ENCODE peak calls at places on chromosomes 4 and X, in seven cellular contexts. U, W, H, A, B, S and N are unnamed samples.

GRCh38 chrX:135521405-135522131 is 1.1 kb downstream of the INTS6L start:
- DNase-seq in S (peak), B (peak), A (peak), H (peak), W (peak), U (peak), N (peak)

GRCh38 chr4:158856852-158857251 is 88.0 kb downstream of the FNIP2 start:
- DNase-seq in S (no peak), H (peak), A (peak), W (no peak), U (no peak), B (peak), N (peak)

GRCh38 chr4:119659576-119659975 is 31.0 kb upstream of the PDE5A start:
- DNase-seq in B (no peak), U (no peak), A (no peak), H (no peak), S (no peak), W (no peak), N (no peak)

GRCh38 chr4:123547167-123547817 is 150.7 kb downstream of the SPRY1 start:
- DNase-seq in H (no peak), B (no peak), S (no peak), W (peak), A (no peak), U (no peak), N (no peak)

GRCh38 chr4:178351185-178351584 is 908.9 kb upstream of the AGA start:
- DNase-seq in B (no peak), W (no peak), U (no peak), H (no peak), A (no peak), S (no peak), N (no peak)

GRCh38 chrX:154761977-154762528 is 611 bp upstream of the DKC1 start:
- DNase-seq in S (no peak), W (no peak), H (no peak), U (no peak), B (peak), A (no peak), N (no peak)

GRCh38 chr4:52051615-52052474 is 741 bp downstream of the SPATA18 start:
- DNase-seq in B (peak), H (peak), S (no peak), U (no peak), A (peak), W (peak), N (no peak)

GRCh38 chrX:40281341-40282005 is 183.7 kb upstream of the BCOR start:
- DNase-seq in W (no peak), U (no peak), H (no peak), S (no peak), A (no peak), B (no peak), N (no peak)